ENCODE peak calls at places on chromosomes 2 and 18, in five cellular contexts. One of them, this sample, is unnamed.

GRCh38 chr2:39059366-39059952 is 61.4 kb downstream of the SOS1 start:
- DNase-seq in smooth muscle cell of the brain vasculature: peak; percentile 23
- DNase-seq in lung microvascular endothelial cell: peak; percentile 56
- DNase-seq in kidney glomerular epithelial cell: peak; percentile 68
- DNase-seq in neural progenitor cell: peak; percentile 67
- DNase-seq in this sample: peak; percentile 10

GRCh38 chr2:10305254-10305635 is 2.5 kb downstream of the HPCAL1 start:
- DNase-seq in smooth muscle cell of the brain vasculature: no peak
- DNase-seq in lung microvascular endothelial cell: peak; percentile 75
- DNase-seq in kidney glomerular epithelial cell: no peak
- DNase-seq in neural progenitor cell: no peak
- DNase-seq in this sample: no peak

GRCh38 chr18:9814431-9814830 is 71.3 kb upstream of the TXNDC2 start:
- DNase-seq in smooth muscle cell of the brain vasculature: peak; percentile 54
- DNase-seq in lung microvascular endothelial cell: peak; percentile 39
- DNase-seq in kidney glomerular epithelial cell: peak; percentile 58
- DNase-seq in neural progenitor cell: no peak
- DNase-seq in this sample: no peak

GRCh38 chr2:34524115-34524514 is 925.0 kb upstream of the FAM98A start:
- DNase-seq in smooth muscle cell of the brain vasculature: no peak
- DNase-seq in lung microvascular endothelial cell: no peak
- DNase-seq in kidney glomerular epithelial cell: no peak
- DNase-seq in neural progenitor cell: no peak
- DNase-seq in this sample: no peak

GRCh38 chr18:48621240-48621639 is 82.4 kb downstream of the CTIF start:
- DNase-seq in smooth muscle cell of the brain vasculature: no peak
- DNase-seq in lung microvascular endothelial cell: peak; percentile 61
- DNase-seq in kidney glomerular epithelial cell: peak; percentile 91
- DNase-seq in neural progenitor cell: no peak
- DNase-seq in this sample: no peak

GRCh38 chr2:186496401-186496800 is 10.3 kb downstream of the ZC3H15 start:
- DNase-seq in smooth muscle cell of the brain vasculature: no peak
- DNase-seq in lung microvascular endothelial cell: no peak
- DNase-seq in kidney glomerular epithelial cell: no peak
- DNase-seq in neural progenitor cell: no peak
- DNase-seq in this sample: no peak

GRCh38 chr2:209451209-209451822 is 27.5 kb downstream of the MAP2 start:
- DNase-seq in smooth muscle cell of the brain vasculature: no peak
- DNase-seq in lung microvascular endothelial cell: no peak
- DNase-seq in kidney glomerular epithelial cell: no peak
- DNase-seq in neural progenitor cell: peak; percentile 4
- DNase-seq in this sample: no peak

GRCh38 chr2:173797586-173798263 is 167.4 kb downstream of the SP3 start:
- DNase-seq in smooth muscle cell of the brain vasculature: no peak
- DNase-seq in lung microvascular endothelial cell: no peak
- DNase-seq in kidney glomerular epithelial cell: no peak
- DNase-seq in neural progenitor cell: peak; percentile 57
- DNase-seq in this sample: no peak

GRCh38 chr2:28463893-28464292 is 32.0 kb upstream of the PLB1 start:
- DNase-seq in smooth muscle cell of the brain vasculature: no peak
- DNase-seq in lung microvascular endothelial cell: no peak
- DNase-seq in kidney glomerular epithelial cell: no peak
- DNase-seq in neural progenitor cell: no peak
- DNase-seq in this sample: no peak

GRCh38 chr2:128502638-128503246 is 184.1 kb upstream of the HS6ST1 start:
- DNase-seq in smooth muscle cell of the brain vasculature: no peak
- DNase-seq in lung microvascular endothelial cell: no peak
- DNase-seq in kidney glomerular epithelial cell: no peak
- DNase-seq in neural progenitor cell: no peak
- DNase-seq in this sample: no peak

GRCh38 chr2:233273120-233273519 is 21.6 kb downstream of the ATG16L1 start:
- DNase-seq in smooth muscle cell of the brain vasculature: no peak
- DNase-seq in lung microvascular endothelial cell: no peak
- DNase-seq in kidney glomerular epithelial cell: no peak
- DNase-seq in neural progenitor cell: no peak
- DNase-seq in this sample: no peak

GRCh38 chr2:182186132-182186735 is 200.6 kb downstream of the PPP1R1C start:
- DNase-seq in smooth muscle cell of the brain vasculature: peak; percentile 15
- DNase-seq in lung microvascular endothelial cell: peak; percentile 37
- DNase-seq in kidney glomerular epithelial cell: peak; percentile 62
- DNase-seq in neural progenitor cell: peak; percentile 34
- DNase-seq in this sample: no peak

GRCh38 chr2:112795720-112796119 is 11.4 kb upstream of the IL1A start:
- DNase-seq in smooth muscle cell of the brain vasculature: no peak
- DNase-seq in lung microvascular endothelial cell: no peak
- DNase-seq in kidney glomerular epithelial cell: no peak
- DNase-seq in neural progenitor cell: no peak
- DNase-seq in this sample: no peak

GRCh38 chr18:55319517-55319905 is 268.5 kb downstream of the TCF4 start:
- DNase-seq in smooth muscle cell of the brain vasculature: no peak
- DNase-seq in lung microvascular endothelial cell: peak; percentile 63
- DNase-seq in kidney glomerular epithelial cell: no peak
- DNase-seq in neural progenitor cell: no peak
- DNase-seq in this sample: no peak

GRCh38 chr2:34419856-34420255 is 820.8 kb upstream of the FAM98A start:
- DNase-seq in smooth muscle cell of the brain vasculature: no peak
- DNase-seq in lung microvascular endothelial cell: no peak
- DNase-seq in kidney glomerular epithelial cell: peak; percentile 18
- DNase-seq in neural progenitor cell: no peak
- DNase-seq in this sample: no peak

GRCh38 chr2:204749319-204749718 is 204.0 kb downstream of the PARD3B start:
- DNase-seq in smooth muscle cell of the brain vasculature: no peak
- DNase-seq in lung microvascular endothelial cell: peak; percentile 28
- DNase-seq in kidney glomerular epithelial cell: peak; percentile 17
- DNase-seq in neural progenitor cell: no peak
- DNase-seq in this sample: no peak

GRCh38 chr18:68181956-68182355 is 533.0 kb downstream of the TMX3 start:
- DNase-seq in smooth muscle cell of the brain vasculature: no peak
- DNase-seq in lung microvascular endothelial cell: no peak
- DNase-seq in kidney glomerular epithelial cell: no peak
- DNase-seq in neural progenitor cell: no peak
- DNase-seq in this sample: no peak

GRCh38 chr2:28102455-28102874 is 211.9 kb downstream of the BABAM2 start:
- DNase-seq in smooth muscle cell of the brain vasculature: peak; percentile 59
- DNase-seq in lung microvascular endothelial cell: peak; percentile 86
- DNase-seq in kidney glomerular epithelial cell: no peak
- DNase-seq in neural progenitor cell: no peak
- DNase-seq in this sample: peak; percentile 81

GRCh38 chr2:15225131-15225530 is 336.0 kb downstream of the NBAS start:
- DNase-seq in smooth muscle cell of the brain vasculature: no peak
- DNase-seq in lung microvascular endothelial cell: no peak
- DNase-seq in kidney glomerular epithelial cell: no peak
- DNase-seq in neural progenitor cell: no peak
- DNase-seq in this sample: no peak

GRCh38 chr18:59918320-59918755 is 18.5 kb downstream of the PMAIP1 start:
- DNase-seq in smooth muscle cell of the brain vasculature: no peak
- DNase-seq in lung microvascular endothelial cell: peak; percentile 61
- DNase-seq in kidney glomerular epithelial cell: peak; percentile 42
- DNase-seq in neural progenitor cell: peak; percentile 27
- DNase-seq in this sample: no peak

GRCh38 chr18:22106536-22107292 is 62.7 kb upstream of the GATA6 start:
- DNase-seq in smooth muscle cell of the brain vasculature: no peak
- DNase-seq in lung microvascular endothelial cell: no peak
- DNase-seq in kidney glomerular epithelial cell: peak; percentile 65
- DNase-seq in neural progenitor cell: no peak
- DNase-seq in this sample: no peak

GRCh38 chr2:42421157-42421485 is 60.1 kb upstream of the COX7A2L start:
- DNase-seq in smooth muscle cell of the brain vasculature: no peak
- DNase-seq in lung microvascular endothelial cell: no peak
- DNase-seq in kidney glomerular epithelial cell: no peak
- DNase-seq in neural progenitor cell: no peak
- DNase-seq in this sample: no peak

GRCh38 chr18:72444756-72445155 is 99.4 kb downstream of the CBLN2 start:
- DNase-seq in smooth muscle cell of the brain vasculature: no peak
- DNase-seq in lung microvascular endothelial cell: no peak
- DNase-seq in kidney glomerular epithelial cell: no peak
- DNase-seq in neural progenitor cell: peak; percentile 28
- DNase-seq in this sample: no peak

GRCh38 chr2:120703330-120703994 is 32.2 kb upstream of the GLI2 start:
- DNase-seq in smooth muscle cell of the brain vasculature: no peak
- DNase-seq in lung microvascular endothelial cell: peak; percentile 66
- DNase-seq in kidney glomerular epithelial cell: peak; percentile 8
- DNase-seq in neural progenitor cell: no peak
- DNase-seq in this sample: no peak

GRCh38 chr2:218023636-218024035 is 20.8 kb upstream of the TNS1 start:
- DNase-seq in smooth muscle cell of the brain vasculature: no peak
- DNase-seq in lung microvascular endothelial cell: no peak
- DNase-seq in kidney glomerular epithelial cell: no peak
- DNase-seq in neural progenitor cell: no peak
- DNase-seq in this sample: no peak

GRCh38 chr2:143397886-143398614 is 268.8 kb downstream of the ARHGAP15 start:
- DNase-seq in smooth muscle cell of the brain vasculature: peak; percentile 10
- DNase-seq in lung microvascular endothelial cell: no peak
- DNase-seq in kidney glomerular epithelial cell: peak; percentile 5
- DNase-seq in neural progenitor cell: no peak
- DNase-seq in this sample: no peak

GRCh38 chr2:21276163-21276562 is 152.4 kb downstream of the TDRD15 start:
- DNase-seq in smooth muscle cell of the brain vasculature: no peak
- DNase-seq in lung microvascular endothelial cell: no peak
- DNase-seq in kidney glomerular epithelial cell: no peak
- DNase-seq in neural progenitor cell: no peak
- DNase-seq in this sample: no peak